ENCODE peak calls at places on chromosome 2, in six cellular contexts. One of them, this sample, is unnamed.
A peak's percentile ranks its signal among the peaks of the same experiment; 100 is the strongest.

GRCh38 chr2:132438650-132439030 is 22.0 kb downstream of the GPR39 start:
- DNase-seq in GM03348: peak; percentile 65
- DNase-seq in uterus: no peak
- DNase-seq in T-cell: no peak
- DNase-seq in RWPE1: peak; percentile 94
- DNase-seq in hypothalamus: no peak
- DNase-seq in this sample: no peak

GRCh38 chr2:196279496-196279895 is 108.1 kb upstream of the STK17B start:
- DNase-seq in GM03348: no peak
- DNase-seq in uterus: no peak
- DNase-seq in T-cell: no peak
- DNase-seq in RWPE1: no peak
- DNase-seq in hypothalamus: no peak
- DNase-seq in this sample: no peak

GRCh38 chr2:147420517-147420916 is 424.3 kb upstream of the ACVR2A start:
- DNase-seq in GM03348: no peak
- DNase-seq in uterus: no peak
- DNase-seq in T-cell: no peak
- DNase-seq in RWPE1: no peak
- DNase-seq in hypothalamus: no peak
- DNase-seq in this sample: no peak

GRCh38 chr2:75047189-75047812 is 88.9 kb downstream of the POLE4 start:
- DNase-seq in GM03348: peak; percentile 37
- DNase-seq in uterus: no peak
- DNase-seq in T-cell: no peak
- DNase-seq in RWPE1: peak; percentile 42
- DNase-seq in hypothalamus: no peak
- DNase-seq in this sample: no peak

GRCh38 chr2:217387776-217388381 is 528.0 kb upstream of the TNP1 start:
- DNase-seq in GM03348: no peak
- DNase-seq in uterus: no peak
- DNase-seq in T-cell: no peak
- DNase-seq in RWPE1: no peak
- DNase-seq in hypothalamus: no peak
- DNase-seq in this sample: no peak

GRCh38 chr2:54577035-54577434 is 120.9 kb downstream of the SPTBN1 start:
- DNase-seq in GM03348: no peak
- DNase-seq in uterus: no peak
- DNase-seq in T-cell: no peak
- DNase-seq in RWPE1: no peak
- DNase-seq in hypothalamus: peak; percentile 26
- DNase-seq in this sample: no peak

GRCh38 chr2:45585267-45585861 is 25.7 kb downstream of the SRBD1 start:
- DNase-seq in GM03348: peak; percentile 48
- DNase-seq in uterus: no peak
- DNase-seq in T-cell: no peak
- DNase-seq in RWPE1: peak; percentile 23
- DNase-seq in hypothalamus: no peak
- DNase-seq in this sample: no peak

GRCh38 chr2:150051004-150051403 is 436.5 kb downstream of the RND3 start:
- DNase-seq in GM03348: no peak
- DNase-seq in uterus: no peak
- DNase-seq in T-cell: no peak
- DNase-seq in RWPE1: no peak
- DNase-seq in hypothalamus: no peak
- DNase-seq in this sample: no peak

GRCh38 chr2:37641582-37642111 is 29.8 kb downstream of the CDC42EP3 start:
- DNase-seq in GM03348: no peak
- DNase-seq in uterus: no peak
- DNase-seq in T-cell: no peak
- DNase-seq in RWPE1: no peak
- DNase-seq in hypothalamus: no peak
- DNase-seq in this sample: no peak

GRCh38 chr2:170924969-170925368 is 4.1 kb upstream of the GORASP2 start:
- DNase-seq in GM03348: no peak
- DNase-seq in uterus: no peak
- DNase-seq in T-cell: no peak
- DNase-seq in RWPE1: no peak
- DNase-seq in hypothalamus: no peak
- DNase-seq in this sample: no peak

GRCh38 chr2:16166327-16166981 is 226.1 kb downstream of the MYCN start:
- DNase-seq in GM03348: no peak
- DNase-seq in uterus: no peak
- DNase-seq in T-cell: no peak
- DNase-seq in RWPE1: no peak
- DNase-seq in hypothalamus: no peak
- DNase-seq in this sample: peak; percentile 62

GRCh38 chr2:2743164-2743571 is 412.1 kb upstream of the MYT1L start:
- DNase-seq in GM03348: peak; percentile 35
- DNase-seq in uterus: peak; percentile 53
- DNase-seq in T-cell: no peak
- DNase-seq in RWPE1: peak; percentile 67
- DNase-seq in hypothalamus: peak; percentile 48
- DNase-seq in this sample: no peak

GRCh38 chr2:241132549-241133435 is 16.5 kb downstream of the PASK start:
- DNase-seq in GM03348: no peak
- DNase-seq in uterus: no peak
- DNase-seq in T-cell: no peak
- DNase-seq in RWPE1: no peak
- DNase-seq in hypothalamus: no peak
- DNase-seq in this sample: no peak